ENCODE peak calls at places on chromosome 21, in four cellular contexts. U is esophagus muscularis mucosa, L is psoas muscle, Z is IMR-90. X is an unnamed sample.

GRCh38 chr21:25999935-26000582 is 170.5 kb downstream of the APP start:
- DNase-seq in Z (no peak), L (peak), U (no peak), X (no peak)

GRCh38 chr21:45971487-45972352 is 9.8 kb upstream of the COL6A1 start:
- DNase-seq in Z (peak), L (peak), U (no peak), X (peak)

GRCh38 chr21:20971296-20971921 is 26.8 kb upstream of the NCAM2 start:
- DNase-seq in U (no peak), Z (peak), L (peak), X (peak)

GRCh38 chr21:26965091-26965566 is 1.8 kb downstream of the ADAMTS5 start:
- DNase-seq in Z (no peak), L (no peak), U (no peak), X (no peak)

GRCh38 chr21:28216976-28217523 is 775.6 kb downstream of the LTN1 start:
- DNase-seq in Z (no peak), L (no peak), U (no peak), X (no peak)

GRCh38 chr21:27649323-27649722 is 682.4 kb upstream of the ADAMTS5 start:
- DNase-seq in L (no peak), U (no peak), Z (peak), X (peak)

GRCh38 chr21:39055167-39055767 is 128.0 kb downstream of the PSMG1 start:
- DNase-seq in U (no peak), Z (no peak), L (no peak), X (no peak)

GRCh38 chr21:39715804-39716397 is 29.1 kb upstream of the IGSF5 start:
- DNase-seq in U (no peak), Z (peak), L (no peak), X (peak)

GRCh38 chr21:46049890-46050650 is 47.8 kb upstream of the COL6A2 start:
- DNase-seq in L (no peak), Z (no peak), U (peak), X (no peak)

GRCh38 chr21:46149205-46149901 is 6.0 kb downstream of the FTCD start:
- DNase-seq in U (no peak), L (no peak), Z (no peak), X (no peak)

GRCh38 chr21:45972353-45972715 is 9.2 kb upstream of the COL6A1 start:
- DNase-seq in L (no peak), Z (no peak), U (no peak), X (no peak)

GRCh38 chr21:38358666-38359065 is 101.9 kb downstream of the KCNJ15 start:
- DNase-seq in U (no peak), L (no peak), Z (no peak), X (no peak)

GRCh38 chr21:45887788-45888187 is 93.8 kb upstream of the COL6A1 start:
- DNase-seq in Z (no peak), L (peak), U (no peak), X (no peak)

GRCh38 chr21:38178653-38179503 is 77.9 kb upstream of the KCNJ15 start:
- DNase-seq in U (peak), Z (no peak), L (no peak), X (no peak)

GRCh38 chr21:15486460-15487241 is 243.1 kb upstream of the USP25 start:
- DNase-seq in L (no peak), U (no peak), Z (no peak), X (no peak)

GRCh38 chr21:21003701-21004100 is 5.5 kb downstream of the NCAM2 start:
- DNase-seq in Z (peak), L (no peak), U (no peak), X (peak)

GRCh38 chr21:45930792-45931191 is 50.8 kb upstream of the COL6A1 start:
- DNase-seq in Z (no peak), L (peak), U (no peak), X (no peak)

GRCh38 chr21:33661146-33661545 is 18.8 kb downstream of the ITSN1 start:
- DNase-seq in L (no peak), U (no peak), Z (peak), X (no peak)

GRCh38 chr21:46035809-46036695 is 54.5 kb downstream of the COL6A1 start:
- DNase-seq in U (no peak), Z (peak), L (no peak), X (no peak)

GRCh38 chr21:24418671-24419070 is 1188.6 kb downstream of the MRPL39 start:
- DNase-seq in Z (no peak), U (no peak), L (no peak), X (no peak)

GRCh38 chr21:26572026-26572425 is 1.1 kb downstream of the CYYR1 start:
- DNase-seq in Z (no peak), U (no peak), L (no peak), X (no peak)

GRCh38 chr21:15455819-15456462 is 273.8 kb upstream of the USP25 start:
- DNase-seq in U (no peak), L (no peak), Z (no peak), X (no peak)

GRCh38 chr21:26423506-26423905 is 149.6 kb downstream of the CYYR1 start:
- DNase-seq in U (peak), L (no peak), Z (no peak), X (no peak)

GRCh38 chr21:26405735-26406361 is 167.2 kb downstream of the CYYR1 start:
- DNase-seq in L (no peak), U (no peak), Z (peak), X (peak)

GRCh38 chr21:25457946-25458345 is 149.3 kb downstream of the MRPL39 start:
- DNase-seq in U (no peak), L (no peak), Z (no peak), X (no peak)

GRCh38 chr21:30408782-30409494 is 13.1 kb downstream of the KRTAP13-1 start:
- DNase-seq in L (no peak), U (no peak), Z (no peak), X (peak)

GRCh38 chr21:46111193-46111571 is 13.3 kb downstream of the COL6A2 start:
- DNase-seq in L (peak), Z (no peak), U (no peak), X (no peak)

GRCh38 chr21:33855190-33855589 is 60.4 kb downstream of the ATP5PO start:
- DNase-seq in L (no peak), U (no peak), Z (no peak), X (no peak)

GRCh38 chr21:38797470-38797869 is 8.3 kb upstream of the ETS2 start:
- DNase-seq in L (no peak), U (no peak), Z (no peak), X (no peak)

GRCh38 chr21:46286668-46286982 is 483 bp downstream of the YBEY start:
- DNase-seq in Z (no peak), U (no peak), L (no peak), X (no peak)

GRCh38 chr21:21715286-21715969 is 717.2 kb downstream of the NCAM2 start:
- DNase-seq in U (no peak), L (no peak), Z (peak), X (peak)

GRCh38 chr21:15722591-15723324 is 7.0 kb upstream of the USP25 start:
- DNase-seq in U (no peak), Z (no peak), L (no peak), X (no peak)

GRCh38 chr21:15031790-15032357 is 32.9 kb downstream of the NRIP1 start:
- DNase-seq in U (no peak), Z (peak), L (no peak), X (no peak)

GRCh38 chr21:39647476-39647875 is 34.7 kb downstream of the B3GALT5 start:
- DNase-seq in L (no peak), Z (peak), U (no peak), X (no peak)

GRCh38 chr21:46092026-46092764 is 5.7 kb upstream of the COL6A2 start:
- DNase-seq in L (peak), Z (peak), U (peak), X (peak)

DNA sequence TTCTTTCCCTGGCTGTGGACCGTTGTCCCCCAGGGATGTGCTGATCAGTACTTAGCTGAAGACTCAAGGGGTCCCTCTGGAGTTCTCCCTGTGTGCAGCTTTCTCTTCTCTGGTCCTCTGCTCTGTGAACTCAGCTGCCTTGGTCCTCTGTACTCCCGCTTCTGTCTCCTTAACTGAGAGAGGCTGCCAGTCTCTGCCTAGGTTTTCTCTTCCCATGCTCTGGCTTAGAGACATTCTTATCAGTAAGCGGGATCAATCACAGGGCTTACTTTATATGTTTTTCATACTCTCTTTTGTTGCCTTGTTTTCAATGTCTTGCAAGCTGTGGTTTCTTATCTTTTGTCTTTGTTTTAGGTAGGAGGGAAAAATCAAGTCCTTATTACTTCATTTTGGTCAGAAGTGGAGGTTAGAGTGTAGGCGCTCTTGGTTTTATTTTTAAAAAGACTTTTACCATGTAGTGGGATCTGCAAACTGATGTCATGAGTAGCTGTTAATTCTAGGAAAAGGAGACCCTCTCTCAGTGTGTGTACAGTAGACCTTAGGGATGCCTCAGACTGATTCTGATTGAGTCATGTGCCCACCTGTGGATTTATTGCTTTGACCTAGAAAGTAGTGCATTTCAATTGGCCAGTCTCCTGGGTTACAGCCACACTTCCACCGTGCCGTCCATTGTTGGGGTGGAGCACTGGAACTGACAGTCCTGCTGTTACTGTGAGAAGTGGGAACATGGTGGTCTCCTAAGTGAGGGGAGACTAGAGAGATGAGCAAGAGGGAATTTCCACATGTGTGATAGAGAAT is 46.6 kb downstream of the TTC3 start:
- DNase-seq in L (no peak), U (no peak), Z (no peak), X (peak)
- TF ChIP-seq CTCF in L (no peak), U (no peak), Z (no peak), X (no peak)

GRCh38 chr21:34881421-34881820 is 167.7 kb downstream of the RUNX1 start:
- DNase-seq in L (no peak), Z (peak), U (peak), X (peak)
- H3K4me3 ChIP-seq in L (no peak), Z (peak), U (no peak), X (peak)

GRCh38 chr21:44875341-44875740 is 1.9 kb upstream of the PTTG1IP start:
- DNase-seq in Z (peak), U (no peak), L (no peak), X (peak)
- TF ChIP-seq CTCF in Z (no peak), U (peak), L (no peak), X (peak)

GRCh38 chr21:41168391-41169257 is 664 bp downstream of the BACE2 start:
- DNase-seq in U (peak), Z (peak), L (peak), X (peak)
- H3K4me3 ChIP-seq in U (peak), Z (peak), L (peak), X (peak)

DNA sequence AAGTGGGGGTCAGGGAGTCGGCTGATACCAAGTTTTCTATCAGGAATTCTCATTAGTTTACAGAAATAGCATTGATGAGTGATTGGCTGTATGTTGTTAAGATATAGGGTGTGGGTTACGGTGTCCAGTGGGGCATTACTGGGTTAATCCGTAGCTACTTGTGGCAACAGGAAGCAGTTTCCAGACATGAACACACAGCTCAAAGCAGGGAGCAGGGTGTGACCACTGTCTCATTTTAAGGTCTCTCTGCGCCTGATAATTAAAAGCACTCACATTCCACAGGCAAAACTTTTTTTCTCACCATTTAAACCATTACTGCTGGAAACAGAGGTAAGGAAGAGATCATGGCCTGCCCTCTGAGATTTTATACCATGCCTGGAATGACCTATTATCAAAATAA is 114.9 kb downstream of the SIK1 start:
- DNase-seq in L (no peak), Z (no peak), U (no peak), X (no peak)
- TF ChIP-seq CTCF in L (no peak), Z (no peak), U (no peak), X (no peak)

DNA sequence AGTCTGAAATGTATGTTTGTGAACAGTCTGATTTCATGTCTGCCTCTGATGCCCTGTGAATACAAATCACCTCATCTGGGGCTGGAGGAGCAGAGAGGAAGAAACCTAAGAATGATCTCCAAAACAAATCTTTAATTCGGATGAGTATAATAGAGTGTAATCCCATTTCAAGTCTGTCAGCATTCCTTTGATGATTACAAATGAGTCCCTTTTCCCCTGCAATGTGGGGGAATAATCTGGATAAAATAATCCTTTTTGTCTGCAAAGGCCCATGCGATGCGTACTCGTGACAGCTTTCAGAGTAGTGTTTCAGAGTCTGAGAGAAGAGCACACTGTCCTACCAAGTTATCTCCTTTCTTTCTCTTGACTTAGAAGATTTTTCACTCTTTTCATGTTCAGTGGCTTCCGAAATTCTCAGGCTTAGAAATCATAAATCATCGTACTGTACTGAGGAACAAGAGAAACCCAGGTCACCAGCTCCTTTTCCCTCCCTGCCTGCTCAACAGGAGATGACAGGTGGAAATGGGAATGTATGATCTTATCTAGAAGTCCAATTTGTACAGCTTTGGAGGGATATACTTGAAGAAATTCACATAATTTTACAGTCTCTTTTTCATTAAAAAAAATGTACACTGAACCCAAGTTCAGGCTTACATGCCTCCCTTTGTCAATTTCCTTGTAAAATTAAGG is 11.5 kb downstream of the EVA1C start:
- DNase-seq in Z (no peak), L (no peak), U (no peak), X (no peak)
- H3K4me3 ChIP-seq in Z (no peak), L (no peak), U (no peak), X (no peak)

GRCh38 chr21:36479415-36480402 is at the start of gene CLDN14:
- DNase-seq in U (no peak), Z (peak), L (peak), X (no peak)
- TF ChIP-seq CTCF in U (no peak), Z (no peak), L (no peak), X (no peak)

GRCh38 chr21:18248171-18248570 is 3.5 kb downstream of the CHODL start:
- DNase-seq in L (no peak), Z (no peak), U (no peak), X (no peak)

GRCh38 chr21:18245493-18245967 is 897 bp downstream of the CHODL start:
- DNase-seq in L (no peak), U (no peak), Z (no peak), X (no peak)

GRCh38 chr21:18249542-18250152 is 5.0 kb downstream of the CHODL start:
- DNase-seq in U (no peak), L (no peak), Z (no peak), X (no peak)

GRCh38 chr21:18244721-18245486 is at the start of gene CHODL:
- DNase-seq in L (no peak), U (no peak), Z (no peak), X (no peak)
- H3K4me3 ChIP-seq in L (peak), U (peak), Z (no peak), X (no peak)

DNA sequence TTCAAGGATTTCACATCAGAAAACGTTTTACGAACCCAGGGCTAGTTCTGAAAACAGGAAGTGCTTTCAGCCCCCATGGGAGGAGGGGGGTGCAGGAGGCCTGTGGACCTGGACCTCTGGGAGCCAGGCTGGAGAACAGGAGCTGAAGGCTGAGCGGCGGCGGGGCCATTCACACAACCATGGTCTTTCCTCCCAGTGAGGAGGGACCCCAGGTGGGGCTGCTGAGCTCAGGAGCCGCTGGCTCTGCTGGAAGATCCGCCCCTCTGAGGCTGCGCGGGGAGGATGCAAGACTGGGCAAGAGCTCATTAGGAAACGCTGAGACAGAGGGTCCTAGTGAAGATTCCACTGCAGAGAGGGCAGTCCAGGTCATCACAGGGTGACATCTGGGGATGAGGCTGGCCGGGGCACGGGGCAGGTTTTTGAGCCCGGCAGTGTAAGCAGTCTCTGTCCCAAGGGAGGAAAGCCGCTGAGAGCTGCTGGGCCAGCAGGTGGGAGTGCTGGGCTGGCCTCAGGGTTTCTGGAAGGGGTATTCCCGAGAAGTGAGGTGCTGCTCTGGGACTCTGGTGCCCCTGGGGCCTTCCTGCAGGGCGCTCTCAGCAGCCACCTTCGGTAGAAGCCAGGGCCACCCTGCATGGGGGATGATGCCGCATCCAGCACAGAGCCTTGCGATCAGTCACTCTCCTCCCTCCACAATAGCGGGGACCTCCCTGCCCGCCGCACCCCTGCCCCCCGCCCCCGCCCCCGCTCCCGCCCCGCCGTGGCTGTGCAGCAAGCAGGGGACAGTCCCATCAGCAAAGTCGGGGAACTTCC is 7.5 kb downstream of the MX2 start:
- DNase-seq in L (peak), Z (no peak), U (no peak), X (no peak)
- TF ChIP-seq CTCF in L (no peak), Z (no peak), U (no peak), X (no peak)

X was measured in fibroblast of the aortic adventitia.